ENCODE peak calls at places on chromosomes 3 and 15, in seven cellular contexts. E, X, I, M, B, A and Z are unnamed samples.

GRCh38 chr15:101293122-101293521 is 1.9 kb downstream of the SNRPA1 start:
- DNase-seq in E (no peak), X (no peak), I (no peak), M (no peak), B (no peak), A (no peak), Z (no peak)

GRCh38 chr3:38038447-38038911 is 529 bp upstream of the DLEC1 start:
- DNase-seq in E (no peak), X (no peak), I (peak), M (no peak), B (peak), A (no peak), Z (no peak)

GRCh38 chr3:159724627-159725026 is 264.0 kb upstream of the IL12A start:
- DNase-seq in E (no peak), X (no peak), I (no peak), M (no peak), B (no peak), A (peak), Z (no peak)

GRCh38 chr3:114706591-114707224 is 412.9 kb downstream of the TIGIT start:
- DNase-seq in E (peak), X (peak), I (no peak), M (no peak), B (no peak), A (peak), Z (no peak)

GRCh38 chr15:56798639-56799038 is 65.3 kb upstream of the ZNF280D start:
- DNase-seq in E (no peak), X (peak), I (no peak), M (no peak), B (no peak), A (no peak), Z (no peak)

GRCh38 chr15:32641517-32642059 is at the start of gene SCG5:
- DNase-seq in E (peak), X (no peak), I (no peak), M (peak), B (no peak), A (peak), Z (no peak)

GRCh38 chr15:74893627-74894026 is 3.8 kb downstream of the MPI start:
- DNase-seq in E (no peak), X (no peak), I (peak), M (no peak), B (no peak), A (no peak), Z (no peak)

GRCh38 chr3:55746808-55747413 is 259.8 kb upstream of the WNT5A start:
- DNase-seq in E (no peak), X (peak), I (no peak), M (no peak), B (no peak), A (peak), Z (no peak)

GRCh38 chr15:65598468-65598867 is 12.5 kb downstream of the INTS14 start:
- DNase-seq in E (no peak), X (no peak), I (no peak), M (no peak), B (no peak), A (no peak), Z (no peak)

GRCh38 chr3:15601399-15602145 is at the start of the genes BTD and HACL1:
- DNase-seq in E (peak), X (peak), I (peak), M (peak), B (peak), A (peak), Z (no peak)

GRCh38 chr3:42270561-42270960 is 4.6 kb upstream of the CCK start:
- DNase-seq in E (no peak), X (no peak), I (no peak), M (no peak), B (no peak), A (no peak), Z (no peak)

GRCh38 chr15:80445300-80446041 is 41.3 kb downstream of the ARNT2 start:
- DNase-seq in E (no peak), X (no peak), I (no peak), M (no peak), B (no peak), A (no peak), Z (no peak)

GRCh38 chr3:29324180-29324651 is 43.3 kb downstream of the RBMS3 start:
- DNase-seq in E (peak), X (peak), I (no peak), M (no peak), B (no peak), A (peak), Z (no peak)

GRCh38 chr3:24686764-24687163 is 192.1 kb upstream of the THRB start:
- DNase-seq in E (no peak), X (peak), I (no peak), M (no peak), B (no peak), A (peak), Z (no peak)

GRCh38 chr3:145798005-145798404 is 363.0 kb downstream of the PLOD2 start:
- DNase-seq in E (peak), X (no peak), I (no peak), M (no peak), B (no peak), A (no peak), Z (no peak)

GRCh38 chr3:9897408-9898372 is 5.0 kb upstream of the IL17RE start:
- DNase-seq in E (peak), X (no peak), I (no peak), M (no peak), B (no peak), A (no peak), Z (no peak)

GRCh38 chr3:8443829-8444791 is 57.5 kb upstream of the LMCD1 start:
- DNase-seq in E (peak), X (peak), I (no peak), M (peak), B (no peak), A (peak), Z (peak)